ENCODE peak calls at places on chromosome 14, in nine cellular contexts. E is A549, R is tibial nerve, V is IMR-90, T is thyroid gland, O is breast epithelium, I is right lobe of liver, F is sigmoid colon, H is uterus. J is an unnamed sample.

GRCh38 chr14:78644824-78645559 is 474.8 kb downstream of the NRXN3 start:
- DNase-seq in T (peak), V (no peak), I (no peak), R (no peak), F (no peak), E (no peak), H (no peak), O (no peak), J (no peak)

GRCh38 chr14:55512421-55512820 is 67.6 kb upstream of the KTN1 start:
- DNase-seq in V (peak), R (no peak), O (no peak), H (no peak), T (no peak), E (no peak), F (no peak), I (no peak), J (no peak)

GRCh38 chr14:45118594-45118993 is 15.7 kb downstream of the FKBP3 start:
- DNase-seq in H (no peak), V (no peak), E (no peak), R (no peak), F (no peak), T (no peak), I (no peak), O (no peak), J (no peak)

GRCh38 chr14:31660191-31660590 is 99.0 kb downstream of the NUBPL start:
- DNase-seq in E (no peak), I (no peak), H (no peak), F (no peak), T (no peak), R (no peak), V (no peak), O (no peak), J (no peak)

GRCh38 chr14:34971801-34972200 is 11.0 kb upstream of the SRP54 start:
- DNase-seq in R (no peak), F (no peak), I (no peak), H (no peak), E (no peak), T (no peak), V (no peak), O (no peak), J (no peak)

GRCh38 chr14:22838631-22839041 is 2.3 kb downstream of the MMP14 start:
- DNase-seq in R (no peak), O (no peak), F (no peak), E (no peak), V (peak), I (no peak), H (peak), T (no peak), J (no peak)

GRCh38 chr14:45103806-45104205 is 19.9 kb downstream of the PRPF39 start:
- DNase-seq in E (no peak), H (no peak), F (no peak), T (no peak), V (no peak), I (no peak), O (no peak), R (no peak), J (no peak)

GRCh38 chr14:91482278-91483023 is 27.7 kb downstream of the PPP4R3A start:
- DNase-seq in O (no peak), H (no peak), E (no peak), I (no peak), F (no peak), R (no peak), V (peak), T (no peak), J (no peak)

GRCh38 chr14:78758333-78758732 is 588.2 kb downstream of the NRXN3 start:
- DNase-seq in H (no peak), R (no peak), I (no peak), O (no peak), E (peak), T (peak), F (no peak), V (peak), J (no peak)

DNA sequence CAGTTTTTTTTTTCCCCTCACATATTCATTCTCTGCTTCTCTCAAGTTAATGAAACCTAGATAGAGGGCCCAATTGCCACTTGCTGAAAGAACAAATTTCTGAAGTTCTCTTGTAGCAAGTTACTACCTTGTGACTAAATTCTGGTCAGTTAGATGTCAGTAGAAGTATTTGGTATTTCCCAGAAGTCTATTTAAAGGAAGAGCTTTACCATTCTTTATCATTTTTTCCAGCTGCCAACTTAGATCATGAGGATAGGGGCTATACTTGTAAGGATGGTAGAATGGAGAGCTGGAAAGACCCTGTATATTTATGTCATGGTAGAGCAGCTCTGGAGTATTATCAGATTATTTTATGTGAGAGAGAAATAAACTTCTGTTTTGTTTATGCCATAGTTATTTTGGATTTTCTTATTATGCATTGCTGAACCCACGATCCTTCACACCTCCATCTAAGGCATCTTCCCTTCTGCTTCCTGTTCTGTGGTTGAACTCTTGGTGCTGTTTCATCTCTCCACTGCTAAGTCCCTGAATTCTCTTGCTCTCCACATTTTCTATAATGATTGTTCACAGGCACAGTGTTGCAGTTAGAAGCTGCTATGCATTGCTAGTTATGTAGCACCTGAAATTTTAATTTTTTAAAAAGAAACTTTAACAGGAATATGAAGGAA is 25.9 kb downstream of the FUT8 start:
- DNase-seq in R (no peak), I (no peak), T (no peak), F (no peak), V (no peak), O (no peak), H (no peak), E (no peak), J (no peak)
- TF ChIP-seq POLR2A in R (no peak), I (no peak), T (no peak), F (no peak), V (no peak), O (no peak), H (no peak), E (no peak), J (no peak)

DNA sequence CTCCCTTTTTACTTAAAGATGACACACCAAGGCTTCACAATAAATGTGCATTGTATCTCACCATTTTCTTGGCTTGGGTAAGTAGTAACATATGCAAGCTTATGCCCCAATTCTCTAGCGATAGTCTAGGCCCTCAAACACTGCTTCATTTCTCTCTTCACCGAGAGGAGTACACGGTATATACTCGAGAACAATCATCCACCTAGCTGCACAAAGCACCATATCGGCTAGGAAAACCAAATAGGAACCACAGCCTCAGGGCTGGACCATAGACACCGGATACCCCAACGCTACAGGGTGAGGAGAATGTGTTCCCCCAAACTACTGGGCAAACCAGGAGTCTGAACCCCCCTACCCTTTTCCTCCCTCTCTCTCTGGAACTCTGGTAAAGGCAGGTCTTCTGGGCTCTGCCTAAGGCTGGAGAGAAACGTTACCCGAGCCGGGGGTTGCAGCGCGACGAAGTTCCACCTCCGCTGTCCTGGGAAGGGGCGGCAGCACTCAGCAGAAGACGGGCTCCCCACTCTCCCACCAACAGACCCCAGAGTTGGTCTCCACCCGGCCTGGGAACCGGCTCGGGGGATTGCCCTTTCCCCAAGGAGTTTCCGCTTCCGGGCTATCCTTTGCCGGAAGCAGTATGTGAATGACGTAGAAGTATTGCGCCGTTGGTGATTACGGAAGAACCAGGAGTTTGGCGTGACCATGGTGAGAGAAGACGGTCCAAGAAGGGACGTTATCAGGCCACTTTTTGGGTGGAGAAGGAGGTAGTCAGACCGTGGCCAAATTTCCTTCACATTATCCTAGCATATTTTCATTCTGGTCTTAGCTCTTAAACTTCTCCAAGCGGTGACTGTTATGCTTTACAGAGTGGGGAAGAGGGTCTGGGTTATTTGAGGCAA is at the start of the genes AREL1 and FCF1:
- DNase-seq in O (peak), T (peak), E (peak), I (peak), H (peak), R (peak), V (peak), F (peak), J (peak)
- TF ChIP-seq POLR2A in O (no peak), T (no peak), E (peak), I (peak), H (peak), R (no peak), V (peak), F (peak), J (peak)

DNA sequence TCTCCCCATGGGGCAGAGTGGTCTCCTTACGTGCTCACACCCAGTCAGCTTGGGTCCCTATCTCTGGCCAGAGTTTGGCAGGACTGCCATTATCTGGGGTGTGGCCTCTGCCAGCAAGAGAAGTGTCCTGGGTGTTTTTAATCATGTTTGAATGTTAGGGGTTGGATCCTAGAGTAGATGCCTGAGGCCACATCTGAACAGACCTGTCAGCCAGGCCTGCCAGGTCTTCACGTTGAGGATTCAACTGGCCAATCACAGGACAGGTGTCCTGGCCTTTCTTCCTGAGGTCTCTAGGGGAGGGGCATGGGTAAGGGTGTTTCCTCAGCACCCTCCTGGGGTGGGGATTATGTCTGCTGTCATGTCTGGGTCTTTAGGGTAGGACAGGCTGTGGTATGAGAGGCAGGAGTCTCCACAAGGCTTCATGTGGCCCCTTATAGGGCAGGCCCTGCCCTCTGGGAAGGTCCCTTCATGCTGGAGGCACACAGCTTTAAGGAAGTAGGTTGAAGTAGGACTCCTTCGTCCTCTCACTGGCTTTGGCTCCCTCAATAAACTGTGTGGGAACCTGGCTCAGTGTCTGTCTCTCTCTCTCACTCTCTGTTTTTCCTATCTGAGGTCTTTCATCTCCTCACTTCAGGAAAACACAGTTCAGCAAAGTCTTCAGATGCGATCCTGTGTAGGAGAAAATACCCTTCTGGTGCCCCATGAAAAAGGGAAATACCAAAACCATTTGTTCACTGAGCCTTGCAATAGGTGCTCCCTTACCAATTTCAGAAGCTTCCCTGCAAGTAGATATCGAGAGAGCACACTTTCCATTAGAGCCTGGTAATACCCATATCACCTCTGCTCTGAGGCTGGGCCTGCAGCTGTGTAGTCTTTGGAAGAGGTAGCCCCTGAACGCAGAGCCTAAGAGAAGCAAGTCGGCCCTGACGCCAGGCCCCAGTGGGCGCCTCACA is 6.7 kb upstream of the FITM1 start:
- DNase-seq in H (no peak), E (no peak), T (no peak), O (no peak), I (no peak), F (no peak), V (no peak), R (no peak), J (no peak)
- TF ChIP-seq POLR2A in H (no peak), E (no peak), T (no peak), O (no peak), I (no peak), F (no peak), V (no peak), R (no peak), J (no peak)

GRCh38 chr14:69151458-69152180 is 1.3 kb downstream of the DCAF5 start:
- DNase-seq in V (peak), I (peak), F (peak), R (peak), E (peak), H (peak), T (peak), O (peak), J (peak)
- TF ChIP-seq POLR2A in V (no peak), I (no peak), F (no peak), R (no peak), E (no peak), H (peak), T (no peak), O (no peak), J (no peak)

GRCh38 chr14:36662258-36662542 is 540 bp downstream of the PAX9 start:
- DNase-seq in F (no peak), R (no peak), I (no peak), H (no peak), O (no peak), E (no peak), T (no peak), V (no peak), J (no peak)
- TF ChIP-seq POLR2A in F (no peak), R (no peak), I (no peak), H (no peak), O (no peak), E (no peak), T (no peak), V (no peak), J (no peak)

GRCh38 chr14:71181215-71182003 is 274.1 kb downstream of the PCNX1 start:
- DNase-seq in E (no peak), H (no peak), T (no peak), F (no peak), R (no peak), V (no peak), O (no peak), I (no peak), J (no peak)

GRCh38 chr14:71187633-71188356 is 280.5 kb downstream of the PCNX1 start:
- DNase-seq in I (no peak), R (no peak), O (no peak), E (no peak), T (no peak), H (no peak), F (no peak), V (no peak), J (no peak)

GRCh38 chr14:71179046-71179445 is 271.8 kb downstream of the PCNX1 start:
- DNase-seq in O (peak), F (no peak), H (no peak), T (no peak), R (no peak), V (no peak), E (no peak), I (no peak), J (no peak)

DNA sequence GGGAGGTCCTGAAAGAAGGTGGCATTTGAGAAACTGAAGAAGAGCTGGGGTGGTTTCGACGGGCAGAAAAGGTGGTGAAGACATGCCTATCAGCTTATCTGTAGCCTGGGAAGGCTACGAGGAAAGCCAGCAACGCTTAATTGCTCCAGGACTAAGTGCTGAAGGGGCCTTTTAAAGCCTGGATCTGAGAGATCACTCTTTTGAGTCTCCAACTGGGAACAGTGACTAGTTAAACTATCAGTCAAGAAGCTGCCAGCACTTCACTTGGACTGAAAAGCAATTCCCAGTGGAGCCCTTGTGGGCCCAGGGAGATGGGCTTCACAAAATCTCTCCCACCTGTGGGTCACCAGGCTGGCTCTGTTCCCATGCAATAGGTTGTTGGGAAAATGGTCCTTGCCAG is 276.6 kb downstream of the PCNX1 start:
- DNase-seq in E (no peak), I (no peak), R (no peak), H (no peak), T (no peak), O (no peak), V (no peak), F (no peak), J (no peak)
- TF ChIP-seq POLR2A in E (no peak), I (no peak), R (no peak), H (no peak), T (no peak), O (no peak), V (no peak), F (no peak), J (no peak)

DNA sequence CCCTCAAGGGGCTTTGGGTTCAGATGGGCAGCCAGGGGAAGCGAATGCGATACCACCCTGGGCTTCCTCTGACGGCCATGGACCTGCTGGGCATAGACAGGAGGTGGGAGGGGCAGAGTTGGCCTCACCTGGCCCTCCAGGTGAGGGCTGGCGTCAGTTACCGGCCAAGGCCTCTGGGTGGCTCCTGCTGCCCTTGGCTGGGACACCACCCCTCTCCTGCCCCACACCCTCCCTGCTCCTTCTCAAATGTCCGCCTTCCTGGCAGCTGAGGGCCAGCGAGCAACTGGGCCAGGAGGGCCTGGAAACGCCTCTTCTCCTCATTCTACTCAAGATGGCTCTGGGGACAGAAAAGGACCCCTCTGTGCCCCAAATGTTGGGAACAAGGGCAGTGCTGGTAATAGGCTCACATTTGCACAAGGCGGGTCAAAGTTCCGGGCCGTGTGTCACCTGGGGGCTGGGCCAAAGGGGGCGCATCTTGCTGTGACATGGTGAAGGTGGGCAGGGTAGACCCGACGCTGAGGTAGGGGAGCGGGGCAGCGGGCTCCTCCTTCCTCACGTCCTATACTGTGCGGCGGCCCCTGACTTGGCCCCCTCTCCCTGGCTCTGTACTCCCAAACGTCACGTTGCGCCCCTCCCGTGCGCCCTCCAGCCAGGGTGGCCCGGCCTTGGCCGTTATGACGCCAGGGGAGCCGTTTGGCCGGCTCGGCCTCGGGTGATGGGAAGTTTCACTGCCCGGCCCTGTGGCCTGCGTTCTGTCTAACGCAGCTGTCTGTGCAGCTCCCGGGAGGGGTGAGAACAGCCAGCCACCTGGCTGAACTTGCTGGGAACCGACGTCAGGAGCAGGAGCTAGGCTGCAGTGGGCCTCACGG is 18.1 kb upstream of the DLK1 start:
- DNase-seq in O (no peak), I (no peak), R (no peak), E (no peak), F (peak), H (peak), T (peak), V (peak), J (no peak)
- TF ChIP-seq POLR2A in O (no peak), I (no peak), R (no peak), E (no peak), F (no peak), H (no peak), T (no peak), V (no peak), J (no peak)

DNA sequence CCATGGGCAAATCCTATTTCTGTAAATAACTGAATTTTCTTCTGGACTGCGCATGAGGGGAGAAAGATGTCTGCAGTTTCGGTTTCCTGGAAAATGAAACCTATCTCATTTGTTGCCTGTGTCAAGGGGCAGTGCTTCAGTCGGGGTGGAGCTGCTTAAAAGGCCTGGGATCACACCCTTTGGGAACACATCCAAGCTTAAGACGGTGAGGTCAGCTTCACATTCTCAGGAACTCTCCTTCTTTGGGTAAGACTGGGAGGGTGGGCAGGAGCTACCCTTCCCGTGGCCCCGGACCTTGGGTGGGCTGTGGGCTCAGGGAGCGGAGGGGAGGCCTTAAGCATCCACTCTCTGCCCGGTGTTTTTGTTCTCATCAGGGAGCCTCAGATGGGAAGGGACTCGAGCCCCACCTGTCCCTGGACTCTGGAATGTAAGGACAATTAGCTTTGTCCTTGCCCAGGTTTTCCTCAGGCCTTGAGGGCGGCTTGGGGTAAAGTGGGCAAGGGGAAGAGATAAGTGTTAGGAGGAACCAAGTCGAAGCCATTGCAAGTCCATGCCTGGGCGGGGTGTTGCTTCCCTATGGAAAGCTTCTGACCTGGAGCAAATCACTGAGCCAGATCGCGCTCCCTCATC is at the start of gene IFI27:
- DNase-seq in V (peak), H (peak), I (no peak), O (peak), R (peak), F (peak), E (no peak), T (no peak), J (peak)
- TF ChIP-seq POLR2A in V (no peak), H (peak), I (no peak), O (peak), R (peak), F (peak), E (no peak), T (no peak), J (no peak)

GRCh38 chr14:50002926-50003212 is 110.0 kb downstream of the ARF6 start:
- DNase-seq in V (no peak), F (no peak), E (no peak), R (no peak), O (no peak), I (no peak), T (no peak), H (no peak), J (no peak)

GRCh38 chr14:49999826-50000214 is 106.9 kb downstream of the ARF6 start:
- DNase-seq in V (no peak), R (no peak), I (no peak), F (no peak), H (no peak), T (no peak), O (no peak), E (no peak), J (no peak)

GRCh38 chr14:50001999-50002925 is 109.4 kb downstream of the ARF6 start:
- DNase-seq in F (no peak), O (peak), R (no peak), V (no peak), H (no peak), I (no peak), T (peak), E (no peak), J (peak)

GRCh38 chr14:50000215-50001145 is 107.6 kb downstream of the ARF6 start:
- DNase-seq in H (peak), E (no peak), F (peak), V (peak), O (peak), R (no peak), I (peak), T (peak), J (no peak)

GRCh38 chr14:50001146-50001998 is 108.5 kb downstream of the ARF6 start:
- DNase-seq in R (peak), H (peak), E (peak), V (peak), I (peak), T (peak), O (peak), F (no peak), J (peak)
- TF ChIP-seq POLR2A in R (no peak), H (no peak), E (no peak), V (no peak), I (peak), T (no peak), O (no peak), F (no peak), J (no peak)